ENCODE peak calls at places on chromosomes 12 and 14, in seven cellular contexts. T, M, Q, K, J, G and I are unnamed samples.

GRCh38 chr14:50351016-50351415 is 38.9 kb downstream of the DMAC2L start:
- DNase-seq in T (no peak), G (no peak), M (no peak), J (peak; percentile 55), Q (no peak), K (peak; percentile 79), I (no peak)

GRCh38 chr12:76470028-76470939 is 89.3 kb downstream of the OSBPL8 start:
- DNase-seq in T (no peak), Q (no peak), K (peak; percentile 97), J (peak; percentile 86), M (no peak), G (no peak), I (peak; percentile 74)

GRCh38 chr14:103391048-103391447 is 5.8 kb downstream of the MARK3 start:
- DNase-seq in J (peak; percentile 80), M (no peak), T (peak; percentile 53), Q (no peak), K (peak; percentile 72), G (peak; percentile 85), I (no peak)

GRCh38 chr14:35123388-35123703 is 994 bp downstream of the PRORP start:
- DNase-seq in J (no peak), K (no peak), Q (no peak), G (no peak), T (no peak), M (no peak), I (no peak)

GRCh38 chr12:127515941-127516340 is 751.0 kb upstream of the TMEM132C start:
- DNase-seq in J (peak; percentile 10), M (no peak), T (no peak), Q (no peak), K (peak; percentile 81), G (no peak), I (no peak)

GRCh38 chr12:89636776-89637160 is 71.9 kb downstream of the ATP2B1 start:
- DNase-seq in Q (no peak), J (peak; percentile 25), T (no peak), M (no peak), K (peak; percentile 23), G (no peak), I (no peak)

GRCh38 chr12:119102714-119103113 is 76.0 kb upstream of the HSPB8 start:
- DNase-seq in Q (no peak), K (no peak), G (no peak), J (no peak), M (no peak), T (no peak), I (no peak)

GRCh38 chr14:70472253-70473159 is 20.5 kb downstream of the ADAM21 start:
- DNase-seq in M (no peak), T (no peak), J (no peak), K (no peak), G (no peak), Q (no peak), I (no peak)

GRCh38 chr12:100827901-100828520 is 33.4 kb downstream of the ANO4 start:
- DNase-seq in T (peak; percentile 25), M (no peak), G (peak; percentile 60), Q (no peak), K (peak; percentile 39), J (peak; percentile 60), I (no peak)

GRCh38 chr12:131499160-131499863 is 211.6 kb upstream of the SFSWAP start:
- DNase-seq in Q (no peak), M (no peak), T (no peak), K (no peak), J (no peak), G (no peak), I (no peak)

GRCh38 chr12:27844427-27845090 is 64.5 kb upstream of the MANSC4 start:
- DNase-seq in K (peak; percentile 36), M (no peak), J (no peak), Q (no peak), G (peak; percentile 27), T (no peak), I (no peak)

GRCh38 chr14:88384653-88385205 is 728 bp upstream of the SPATA7 start:
- DNase-seq in Q (no peak), J (peak; percentile 39), K (no peak), T (no peak), G (peak; percentile 35), M (no peak), I (no peak)

GRCh38 chr12:9208236-9208635 is at the start of gene PZP:
- DNase-seq in Q (no peak), J (no peak), T (no peak), K (no peak), G (no peak), M (no peak), I (no peak)

GRCh38 chr12:96235497-96235826 is 41.3 kb downstream of the ELK3 start:
- DNase-seq in K (no peak), G (peak; percentile 40), Q (no peak), J (no peak), T (no peak), M (no peak), I (no peak)

GRCh38 chr12:93622485-93622884 is 50.0 kb downstream of the SOCS2 start:
- DNase-seq in J (peak; percentile 84), G (no peak), Q (no peak), K (peak; percentile 79), M (no peak), T (no peak), I (no peak)

GRCh38 chr12:128783129-128783574 is 40.6 kb downstream of the SLC15A4 start:
- DNase-seq in T (no peak), M (no peak), G (no peak), Q (peak; percentile 16), K (peak; percentile 42), J (peak; percentile 69), I (no peak)

GRCh38 chr12:80763874-80764273 is 47.2 kb downstream of the MYF5 start:
- DNase-seq in G (peak; percentile 67), T (peak; percentile 66), K (peak; percentile 50), M (no peak), Q (no peak), J (peak; percentile 83), I (no peak)

GRCh38 chr12:11863478-11863906 is 207.2 kb upstream of the BCL2L14 start:
- DNase-seq in J (peak; percentile 17), T (no peak), G (no peak), K (peak; percentile 58), M (no peak), Q (no peak), I (no peak)

GRCh38 chr12:89354630-89354931 is 2.3 kb upstream of the DUSP6 start:
- DNase-seq in G (peak; percentile 8), M (no peak), J (no peak), Q (no peak), K (no peak), T (no peak), I (no peak)

GRCh38 chr14:25108959-25109358 is 59.0 kb upstream of the STXBP6 start:
- DNase-seq in M (no peak), G (peak; percentile 46), T (no peak), Q (no peak), K (peak; percentile 29), J (peak; percentile 14), I (no peak)

GRCh38 chr14:75720828-75721227 is 59.8 kb downstream of the TTLL5 start:
- DNase-seq in T (no peak), K (peak; percentile 75), G (no peak), M (no peak), J (peak; percentile 53), Q (no peak), I (no peak)

GRCh38 chr12:100741084-100741711 is 53.4 kb upstream of the ANO4 start:
- DNase-seq in M (no peak), J (peak; percentile 41), G (peak; percentile 36), K (no peak), T (peak; percentile 36), Q (no peak), I (no peak)

GRCh38 chr14:104292084-104292970 is 153.9 kb downstream of the KIF26A start:
- DNase-seq in M (no peak), J (no peak), Q (no peak), T (no peak), K (no peak), G (no peak), I (no peak)

GRCh38 chr14:103022669-103023044 is 34.7 kb downstream of the CDC42BPB start:
- DNase-seq in G (no peak), J (no peak), K (no peak), Q (no peak), T (no peak), M (no peak), I (no peak)